ENCODE peak calls at places on chromosomes 16 and 17, in nine cellular contexts. U, Z, G, K, H, W, Y, O and B are unnamed samples.

GRCh38 chr16:71441348-71441781 is 489 bp downstream of the TLE7 start:
- DNase-seq in U (peak; percentile 80), Z (peak; percentile 14), G (no peak), K (no peak), H (no peak), W (no peak), Y (no peak), O (no peak), B (no peak)

GRCh38 chr17:32772453-32773025 is 104.4 kb downstream of the MYO1D start:
- DNase-seq in U (no peak), Z (no peak), G (no peak), K (no peak), H (no peak), W (no peak), Y (no peak), O (no peak), B (no peak)

GRCh38 chr16:28494141-28494851 is at the start of gene APOBR:
- DNase-seq in U (no peak), Z (no peak), G (peak; percentile 30), K (no peak), H (no peak), W (peak; percentile 51), Y (no peak), O (no peak), B (no peak)

GRCh38 chr16:70706948-70707465 is 21.2 kb upstream of the MTSS2 start:
- DNase-seq in U (no peak), Z (no peak), G (no peak), K (no peak), H (no peak), W (no peak), Y (peak; percentile 29), O (no peak), B (peak; percentile 75)

GRCh38 chr17:45019177-45019711 is 32.2 kb downstream of the DCAKD start:
- DNase-seq in U (peak; percentile 74), Z (no peak), G (peak; percentile 60), K (no peak), H (no peak), W (peak; percentile 52), Y (no peak), O (peak; percentile 53), B (peak; percentile 64)

GRCh38 chr16:89360760-89361435 is 129.5 kb downstream of the ANKRD11 start:
- DNase-seq in U (peak; percentile 90), Z (peak; percentile 70), G (no peak), K (no peak), H (no peak), W (no peak), Y (no peak), O (no peak), B (no peak)

GRCh38 chr16:9364721-9365693 is 273.6 kb downstream of the HAPSTR1 start:
- DNase-seq in U (no peak), Z (no peak), G (peak; percentile 79), K (no peak), H (peak; percentile 54), W (no peak), Y (no peak), O (no peak), B (no peak)

GRCh38 chr16:26905336-26905735 is 161.4 kb upstream of the C16orf82 start:
- DNase-seq in U (no peak), Z (no peak), G (no peak), K (no peak), H (no peak), W (no peak), Y (no peak), O (no peak), B (peak; percentile 10)

GRCh38 chr16:62036101-62036806 is at the start of gene CDH8:
- DNase-seq in U (peak; percentile 90), Z (peak; percentile 75), G (no peak), K (no peak), H (no peak), W (no peak), Y (peak; percentile 36), O (peak; percentile 89), B (peak; percentile 35)

GRCh38 chr16:62036807-62037135 is 533 bp upstream of the CDH8 start:
- DNase-seq in U (peak; percentile 82), Z (peak; percentile 47), G (no peak), K (no peak), H (no peak), W (no peak), Y (no peak), O (peak; percentile 67), B (no peak)

GRCh38 chr16:62034236-62035114 is 1.8 kb downstream of the CDH8 start:
- DNase-seq in U (peak; percentile 82), Z (peak; percentile 86), G (no peak), K (no peak), H (no peak), W (no peak), Y (no peak), O (peak; percentile 66), B (no peak)

GRCh38 chr16:62033065-62033464 is 3.2 kb downstream of the CDH8 start:
- DNase-seq in U (no peak), Z (no peak), G (no peak), K (no peak), H (no peak), W (no peak), Y (no peak), O (peak; percentile 27), B (no peak)

DNA sequence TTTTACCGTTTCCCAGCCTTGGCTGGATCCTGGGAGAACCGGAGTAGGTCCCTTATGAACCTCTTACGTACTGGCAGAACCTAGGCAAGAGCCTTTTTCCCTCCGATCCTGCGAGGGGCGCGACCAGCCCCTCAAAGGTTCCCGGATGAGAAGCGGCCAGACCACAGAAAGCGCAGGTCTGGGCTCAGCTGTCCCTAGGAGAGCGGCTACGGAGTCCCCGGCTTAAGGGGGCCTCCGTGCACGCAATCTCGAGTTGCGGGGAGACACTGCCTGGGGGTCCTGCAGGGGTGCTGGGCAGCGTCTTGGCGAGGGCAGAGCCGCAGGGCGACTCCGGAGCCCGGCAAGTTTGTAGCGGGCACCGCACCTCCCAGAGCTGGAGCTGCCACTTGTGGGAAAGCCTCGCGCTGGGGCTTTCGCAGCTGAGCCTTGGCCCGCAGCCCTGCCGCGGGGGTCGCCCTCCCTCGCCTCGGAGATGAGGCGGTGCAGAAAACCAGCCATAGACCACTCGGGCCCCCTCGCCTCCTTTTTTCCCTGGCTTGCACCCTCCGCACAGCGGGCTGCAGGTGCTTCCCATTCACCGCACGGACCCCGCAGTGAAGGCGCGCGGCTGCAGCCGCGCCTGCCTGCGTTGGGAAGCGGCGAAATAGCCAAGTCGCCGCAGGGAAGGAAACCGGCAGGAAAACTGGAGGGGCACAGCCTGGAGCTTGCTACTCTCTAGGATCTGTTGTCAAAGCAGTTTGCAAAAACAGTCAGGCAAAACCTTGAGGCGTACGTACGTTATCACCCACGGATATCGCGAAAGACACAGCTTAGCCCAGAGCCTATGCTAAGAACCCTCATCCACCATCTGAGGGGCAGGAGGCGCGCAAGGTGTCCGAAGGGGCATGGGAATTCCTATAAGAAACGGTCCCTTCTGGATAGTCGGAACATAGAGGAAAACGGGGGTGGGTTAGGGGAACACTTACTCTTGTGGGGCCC is 834 bp downstream of the CDH8 start:
- DNase-seq in U (peak; percentile 91), Z (peak; percentile 93), G (no peak), K (no peak), H (no peak), W (no peak), Y (no peak), O (peak; percentile 89), B (no peak)
- H3K4me3 ChIP-seq in U (peak overlapping the region; percentile 90), Z (no peak overlapping the region), G (peak overlapping the region; percentile 62), K (no peak overlapping the region), H (peak overlapping the region; percentile 73), W (no peak overlapping the region), Y (peak overlapping the region; percentile 37), O (peak overlapping the region; percentile 81), B (peak overlapping the region; percentile 21)

GRCh38 chr16:85610446-85611204 is 2.5 kb upstream of the GSE1 start:
- DNase-seq in U (peak; percentile 98), Z (peak; percentile 95), G (peak; percentile 82), K (peak; percentile 97), H (peak; percentile 51), W (peak; percentile 60), Y (peak; percentile 58), O (peak; percentile 95), B (peak; percentile 91)
- H3K27me3 ChIP-seq in U (no peaks in the 10 kb centered on the region), Z (no peaks in the 10 kb centered on the region), G (no peaks in the 10 kb centered on the region), K (no peaks in the 10 kb centered on the region), H (no peaks in the 10 kb centered on the region), W (no peaks in the 10 kb centered on the region), Y (peaks cover 3% of the 10 kb centered on the region), O (peaks cover 18% of the 10 kb centered on the region), B (no peaks in the 10 kb centered on the region)

GRCh38 chr17:78804777-78805176 is 22.7 kb upstream of the CYTH1 start:
- DNase-seq in U (no peak), Z (no peak), G (no peak), K (no peak), H (no peak), W (no peak), Y (no peak), O (no peak), B (no peak)
- H3K36me3 ChIP-seq in U (peaks cover 63% of the 10 kb centered on the region), Z (peaks cover 18% of the 10 kb centered on the region), G (peaks cover 80% of the 10 kb centered on the region), K (peaks cover 3% of the 10 kb centered on the region), H (peaks cover 49% of the 10 kb centered on the region), W (peaks cover 10% of the 10 kb centered on the region), Y (peaks cover 49% of the 10 kb centered on the region), O (peaks cover 7% of the 10 kb centered on the region), B (peaks cover 79% of the 10 kb centered on the region)

GRCh38 chr17:79918581-79919163 is 79.4 kb upstream of the CBX4 start:
- DNase-seq in U (no peak), Z (no peak), G (no peak), K (no peak), H (no peak), W (no peak), Y (no peak), O (no peak), B (no peak)

GRCh38 chr17:79916991-79917901 is 78.0 kb upstream of the CBX4 start:
- DNase-seq in U (peak; percentile 47), Z (no peak), G (no peak), K (no peak), H (no peak), W (no peak), Y (no peak), O (no peak), B (no peak)

GRCh38 chr17:79919164-79919585 is 79.9 kb upstream of the CBX4 start:
- DNase-seq in U (peak; percentile 60), Z (no peak), G (peak; percentile 89), K (no peak), H (peak; percentile 57), W (no peak), Y (no peak), O (no peak), B (peak; percentile 100)

GRCh38 chr17:79916506-79916905 is 77.3 kb upstream of the CBX4 start:
- DNase-seq in U (no peak), Z (no peak), G (no peak), K (peak; percentile 77), H (no peak), W (no peak), Y (no peak), O (no peak), B (no peak)

DNA sequence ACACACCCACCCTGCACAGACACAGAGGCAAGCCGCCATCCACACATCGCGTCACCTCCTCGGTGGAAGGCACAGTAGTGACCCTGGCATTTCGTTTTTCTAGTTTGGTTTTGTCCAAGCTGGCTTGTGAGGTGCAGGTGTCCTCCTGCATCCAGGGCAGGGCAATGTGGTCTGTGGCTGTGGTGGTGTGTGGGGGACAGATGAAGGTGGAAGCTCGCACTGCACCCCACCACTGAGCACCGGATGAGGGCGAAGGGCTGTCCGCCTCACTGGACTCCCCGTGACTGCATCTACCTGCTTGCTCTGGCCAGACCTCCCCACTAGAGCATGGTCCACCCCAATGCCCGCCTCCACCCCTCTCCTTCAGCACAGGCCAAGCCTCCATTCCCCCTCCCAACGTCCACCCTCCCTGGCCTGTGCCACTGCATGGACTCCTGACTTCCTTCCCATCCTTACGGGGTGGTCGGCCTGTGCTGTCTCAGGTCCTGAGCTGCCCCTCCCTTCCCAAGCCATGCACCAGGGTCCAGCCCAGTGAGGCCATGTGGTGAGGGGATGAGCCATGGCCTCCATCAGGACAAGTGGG is 78.8 kb upstream of the CBX4 start:
- DNase-seq in U (peak; percentile 50), Z (no peak), G (no peak), K (no peak), H (no peak), W (no peak), Y (no peak), O (no peak), B (no peak)
- H3K4me3 ChIP-seq in U (no peak overlapping the region), Z (no peak overlapping the region), G (no peak overlapping the region), K (no peak overlapping the region), H (no peak overlapping the region), W (no peak overlapping the region), Y (no peak overlapping the region), O (no peak overlapping the region), B (no peak overlapping the region)